ENCODE peak calls at places on chromosomes 4 and X, in eight cellular contexts. D is stimulated activated naive CD8-positive, alpha-beta T cell treated with anti-CD3 and anti-CD28 coated beads, Interleukin-15, Interleukin-2, amounts not matched to agents 100 U/mL and 50 U/mL, for 24 hours; K is AG10803; L is NCI-H460; E is CD8-positive, alpha-beta memory T cell; G is cardiac muscle cell; Q is EL; X is GM10248. Y is an unnamed sample.

GRCh38 chr4:70705146-70705855 is 16.5 kb upstream of the RUFY3 start:
- DNase-seq in E (peak), X (peak), Q (peak), L (no peak), K (peak), D (peak), G (peak), Y (peak)

GRCh38 chr4:15719506-15719905 is 16.6 kb downstream of the BST1 start:
- DNase-seq in G (peak), Q (no peak), L (no peak), D (no peak), K (peak), X (no peak), E (no peak), Y (peak)

GRCh38 chrX:71253253-71254091 is 468 bp downstream of the ZMYM3 start:
- DNase-seq in E (peak), G (peak), D (peak), X (peak), Q (peak), L (peak), K (peak), Y (peak)

GRCh38 chr4:151524610-151525009 is 115.6 kb downstream of the FHIP1A start:
- DNase-seq in X (no peak), E (no peak), K (no peak), G (no peak), L (no peak), D (no peak), Q (no peak), Y (no peak)

GRCh38 chr4:129839687-129840086 is 743.7 kb downstream of the C4orf33 start:
- DNase-seq in E (no peak), X (no peak), G (no peak), K (no peak), Q (peak), D (no peak), L (no peak), Y (peak)

GRCh38 chr4:8019396-8020365 is 80.0 kb upstream of the AFAP1 start:
- DNase-seq in X (no peak), E (no peak), L (no peak), G (no peak), D (no peak), K (no peak), Q (no peak), Y (no peak)

GRCh38 chr4:107519057-107519456 is 201.0 kb downstream of the PAPSS1 start:
- DNase-seq in G (peak), D (no peak), L (peak), X (no peak), Q (peak), K (peak), E (no peak), Y (peak)

GRCh38 chrX:153934473-153935325 is at the start of gene NAA10:
- DNase-seq in K (peak), L (peak), X (peak), E (peak), G (peak), D (peak), Q (peak), Y (peak)

GRCh38 chrX:149453030-149453429 is 52.1 kb downstream of the IDS start:
- DNase-seq in Q (peak), K (peak), D (no peak), X (no peak), G (peak), L (peak), E (no peak), Y (peak)

GRCh38 chr4:909131-909571 is 23.0 kb downstream of the GAK start:
- DNase-seq in X (no peak), Q (no peak), E (no peak), D (no peak), G (no peak), K (no peak), L (no peak), Y (no peak)

GRCh38 chr4:1072830-1073446 is 40.4 kb downstream of the RNF212 start:
- DNase-seq in D (peak), G (peak), E (peak), X (peak), L (peak), Q (peak), K (peak), Y (peak)

GRCh38 chr4:18578307-18578706 is 556.8 kb upstream of the LCORL start:
- DNase-seq in G (no peak), K (no peak), E (no peak), X (no peak), L (no peak), D (no peak), Q (no peak), Y (no peak)

GRCh38 chrX:7170903-7171302 is 22.9 kb upstream of the PUDP start:
- DNase-seq in E (no peak), K (no peak), L (peak), D (peak), G (peak), X (no peak), Q (peak), Y (peak)

GRCh38 chr4:142383354-142383753 is 462.7 kb downstream of the INPP4B start:
- DNase-seq in G (no peak), X (no peak), D (no peak), E (no peak), L (no peak), K (no peak), Q (no peak), Y (no peak)